ENCODE peak calls at places on chromosomes 11 and 22, in eight cellular contexts. O is AG09319; I is germinal center; D is cardiac fibroblast; L is BE2C; K is effector memory CD8-positive, alpha-beta T cell; Z is body of pancreas; P is thoracic aorta. H is an unnamed sample.
A peak's percentile ranks its signal among the peaks of the same experiment; 100 is the strongest.

GRCh38 chr11:14237333-14237988 is 121.5 kb downstream of the RRAS2 start:
- DNase-seq in I (peak; percentile 73), K (no peak), D (no peak), O (no peak), P (no peak), L (no peak), Z (no peak), H (no peak)

GRCh38 chr22:50007057-50007511 is 5.5 kb downstream of the IL17REL start:
- DNase-seq in P (no peak), D (no peak), I (no peak), L (no peak), Z (no peak), O (no peak), K (no peak), H (no peak)

GRCh38 chr11:64259533-64260067 is 8.3 kb downstream of the PLCB3 start:
- DNase-seq in K (no peak), O (no peak), Z (no peak), P (no peak), D (no peak), L (no peak), I (no peak), H (no peak)

GRCh38 chr11:33899383-33900037 is 7.6 kb upstream of the LMO2 start:
- DNase-seq in O (peak; percentile 35), D (peak; percentile 91), K (no peak), P (peak; percentile 79), L (peak; percentile 46), Z (peak; percentile 33), I (no peak), H (no peak)

GRCh38 chr22:20725987-20726558 is 47.8 kb upstream of the SERPIND1 start:
- DNase-seq in O (no peak), I (no peak), D (no peak), Z (no peak), K (no peak), P (no peak), L (no peak), H (no peak)

GRCh38 chr22:30452861-30453260 is 19.0 kb downstream of the SEC14L3 start:
- DNase-seq in P (no peak), Z (no peak), O (no peak), D (no peak), K (no peak), L (no peak), I (no peak), H (no peak)

GRCh38 chr11:121071456-121072236 is 29.4 kb upstream of the TECTA start:
- DNase-seq in K (no peak), P (no peak), D (peak; percentile 11), L (no peak), O (no peak), I (no peak), Z (no peak), H (no peak)

GRCh38 chr11:134592391-134592990 is 180.4 kb upstream of the B3GAT1 start:
- DNase-seq in K (peak; percentile 24), O (no peak), I (no peak), Z (no peak), L (peak; percentile 66), P (no peak), D (no peak), H (peak; percentile 85)

GRCh38 chr11:66322732-66323427 is 6.0 kb upstream of the CD248 start:
- DNase-seq in P (no peak), L (no peak), O (no peak), D (peak; percentile 92), K (no peak), I (no peak), Z (no peak), H (no peak)

GRCh38 chr11:71246559-71246958 is 5.8 kb downstream of the SHANK2 start:
- DNase-seq in O (no peak), L (no peak), Z (no peak), K (no peak), P (no peak), I (no peak), D (no peak), H (no peak)

H was measured in Jurkat, Clone E6-1.